ENCODE peak calls at places on chromosomes 12 and 14, in four cellular contexts. D is HepG2, S is GM12878, J is K562. N is an unnamed sample.

GRCh38 chr12:103401421-103401820 is 94.3 kb downstream of the C12orf42 start:
- DNase-seq in S (no peak), J (no peak), D (peak), N (no peak)

GRCh38 chr14:64628940-64629403 is 75.3 kb upstream of the PLEKHG3 start:
- DNase-seq in S (no peak), D (no peak), J (no peak), N (no peak)

GRCh38 chr12:132669166-132669879 is 17.8 kb downstream of the POLE start:
- DNase-seq in J (no peak), S (no peak), D (no peak), N (no peak)

GRCh38 chr14:35406811-35407630 is 2.5 kb upstream of the NFKBIA start:
- DNase-seq in S (no peak), J (peak), D (peak), N (no peak)

GRCh38 chr14:45467023-45467422 is 214.0 kb upstream of the MIS18BP1 start:
- DNase-seq in S (no peak), J (no peak), D (no peak), N (no peak)

GRCh38 chr14:99549684-99550083 is 54.3 kb downstream of the CCDC85C start:
- DNase-seq in S (no peak), J (no peak), D (peak), N (no peak)

GRCh38 chr12:9646794-9647622 is 22.5 kb upstream of the CLEC2D start:
- DNase-seq in J (peak), D (no peak), S (no peak), N (no peak)

GRCh38 chr12:124603143-124603542 is 35.7 kb upstream of the NCOR2 start:
- DNase-seq in D (no peak), S (no peak), J (no peak), N (no peak)

GRCh38 chr12:51507188-51507587 is 82.6 kb downstream of the SLC4A8 start:
- DNase-seq in J (no peak), D (no peak), S (no peak), N (no peak)

GRCh38 chr12:12019881-12020280 is 50.9 kb upstream of the BCL2L14 start:
- DNase-seq in S (no peak), D (no peak), J (no peak), N (no peak)

GRCh38 chr14:28577711-28578131 is 188.9 kb upstream of the FOXG1 start:
- DNase-seq in J (no peak), S (no peak), D (no peak), N (no peak)

GRCh38 chr14:72597834-72598233 is 296.1 kb downstream of the DPF3 start:
- DNase-seq in S (no peak), D (no peak), J (no peak), N (no peak)

GRCh38 chr12:24979286-24979685 is 30.4 kb upstream of the BCAT1 start:
- DNase-seq in D (no peak), J (peak), S (no peak), N (no peak)

GRCh38 chr14:20278414-20278813 is 27.3 kb downstream of the TTC5 start:
- DNase-seq in J (peak), D (no peak), S (no peak), N (no peak)

GRCh38 chr12:28622416-28622815 is 432.2 kb downstream of the CCDC91 start:
- DNase-seq in D (no peak), S (no peak), J (no peak), N (no peak)

GRCh38 chr12:7989827-7990491 is 42.6 kb upstream of the FOXJ2 start:
- DNase-seq in D (no peak), S (no peak), J (peak), N (no peak)

GRCh38 chr12:51972424-51972812 is 20.9 kb downstream of the ACVR1B start:
- DNase-seq in J (no peak), S (no peak), D (no peak), N (no peak)

GRCh38 chr14:91899777-91900176 is 32.4 kb upstream of the TC2N start:
- DNase-seq in D (no peak), S (no peak), J (no peak), N (no peak)

GRCh38 chr14:81351205-81351604 is 48.9 kb downstream of the STON2 start:
- DNase-seq in S (no peak), J (no peak), D (no peak), N (no peak)

GRCh38 chr14:100688598-100689499 is 37.8 kb upstream of the DLK1 start:
- DNase-seq in D (no peak), S (no peak), J (no peak), N (no peak)

GRCh38 chr12:132077322-132078100 is 66.6 kb downstream of the DDX51 start:
- DNase-seq in S (no peak), D (no peak), J (no peak), N (no peak)

GRCh38 chr12:121955258-121956040 is 37.1 kb downstream of the CFAP251 start:
- DNase-seq in D (no peak), S (no peak), J (no peak), N (no peak)

GRCh38 chr12:67182551-67182950 is 86.6 kb upstream of the CAND1 start:
- DNase-seq in S (no peak), J (no peak), D (no peak), N (no peak)

GRCh38 chr14:24355009-24355408 is 13.0 kb upstream of the NFATC4 start:
- DNase-seq in D (no peak), J (no peak), S (no peak), N (no peak)

GRCh38 chr14:24312736-24313507 is 1.6 kb downstream of the LTB4R start:
- DNase-seq in D (no peak), S (no peak), J (no peak), N (no peak)

GRCh38 chr12:2845280-2845679 is 10.4 kb upstream of the NRIP2 start:
- DNase-seq in S (no peak), J (no peak), D (no peak), N (no peak)

GRCh38 chr12:113528606-113529005 is 56.9 kb upstream of the LHX5 start:
- DNase-seq in J (no peak), S (no peak), D (no peak), N (peak)

GRCh38 chr12:121534495-121535148 is 46.2 kb downstream of the KDM2B start:
- DNase-seq in J (no peak), D (no peak), S (no peak), N (peak)

GRCh38 chr12:56522486-56523193 is 1.0 kb downstream of the RBMS2 start:
- DNase-seq in J (peak), D (no peak), S (no peak), N (no peak)

GRCh38 chr12:104958946-104959841 is 1.1 kb upstream of the SLC41A2 start:
- DNase-seq in D (peak), J (peak), S (no peak), N (no peak)

GRCh38 chr14:60971271-60971670 is 9.6 kb downstream of the TRMT5 start:
- DNase-seq in J (no peak), D (no peak), S (no peak), N (no peak)

GRCh38 chr12:40312196-40312595 is 87.4 kb downstream of the LRRK2 start:
- DNase-seq in D (no peak), J (no peak), S (no peak), N (no peak)

GRCh38 chr12:32501835-32502333 is 102.5 kb downstream of the FGD4 start:
- DNase-seq in S (no peak), J (no peak), D (peak), N (peak)

GRCh38 chr12:49413010-49413409 is 45.7 kb downstream of the SPATS2 start:
- DNase-seq in D (no peak), S (no peak), J (peak), N (no peak)

GRCh38 chr12:16076553-16076952 is 165.4 kb downstream of the DERA start:
- DNase-seq in D (peak), S (no peak), J (no peak), N (no peak)

GRCh38 chr14:23141706-23142467 is 22.8 kb upstream of the CEBPE start:
- DNase-seq in S (no peak), D (no peak), J (no peak), N (no peak)

GRCh38 chr12:76764856-76765255 is 941 bp downstream of the ZDHHC17 start:
- DNase-seq in D (peak), S (no peak), J (no peak), N (no peak)

GRCh38 chr14:64506751-64507150 is 2.2 kb downstream of the ZBTB1 start:
- DNase-seq in D (no peak), S (no peak), J (no peak), N (no peak)

GRCh38 chr14:104149617-104150141 is 11.3 kb downstream of the KIF26A start:
- DNase-seq in D (no peak), S (no peak), J (no peak), N (peak)

GRCh38 chr14:104149278-104149595 is 10.8 kb downstream of the KIF26A start:
- DNase-seq in D (no peak), S (no peak), J (no peak), N (no peak)

GRCh38 chr14:104147346-104148125 is 9.1 kb downstream of the KIF26A start:
- DNase-seq in D (no peak), S (no peak), J (no peak), N (no peak)

GRCh38 chr14:104150201-104151027 is 12.0 kb downstream of the KIF26A start:
- DNase-seq in S (no peak), J (no peak), D (no peak), N (peak)

GRCh38 chr14:104148433-104149277 is 10.3 kb downstream of the KIF26A start:
- DNase-seq in S (no peak), J (no peak), D (no peak), N (no peak)
- TF ChIP-seq CBFB in S (no peak), J (no peak), D (no peak), N (no peak)

GRCh38 chr12:91037301-91037700 is 20.5 kb downstream of the KERA start:
- DNase-seq in J (no peak), D (no peak), S (no peak), N (no peak)
- TF ChIP-seq CBFB in J (no peak), D (no peak), S (no peak), N (no peak)

DNA sequence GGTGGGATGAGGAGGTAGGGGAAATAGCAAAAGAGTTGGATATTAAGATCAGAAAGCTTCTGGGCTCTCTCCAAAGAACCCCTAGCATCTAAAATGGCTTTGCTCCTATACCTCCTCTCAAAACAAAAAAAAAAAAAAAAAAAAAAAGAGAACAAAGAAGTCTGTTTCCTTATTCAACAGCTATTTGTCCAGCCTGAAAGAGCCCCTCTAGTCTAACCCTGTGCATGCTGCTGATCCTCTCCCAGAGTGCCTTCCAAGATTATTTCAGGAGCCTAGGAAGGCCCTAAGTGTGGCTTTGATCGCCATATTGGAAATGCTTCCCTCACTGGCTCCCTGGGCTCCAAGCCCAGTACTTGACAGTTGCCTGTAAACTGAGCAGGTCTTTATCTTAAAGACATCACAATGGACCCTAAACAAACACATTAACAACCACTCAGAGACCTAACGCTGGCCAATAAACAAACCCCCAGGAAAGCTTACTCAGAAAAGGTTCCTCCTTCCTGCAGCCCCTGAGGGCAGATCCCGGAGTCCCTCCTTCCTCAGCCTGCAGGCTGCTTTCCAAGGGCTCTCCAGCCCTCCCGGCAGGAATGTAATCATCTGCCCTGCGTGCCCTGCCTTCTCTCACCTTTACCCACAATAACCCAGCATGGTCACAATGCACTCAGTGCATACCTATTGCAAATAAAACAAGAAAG is 17.4 kb upstream of the COL2A1 start:
- DNase-seq in J (no peak), D (no peak), S (no peak), N (peak)
- TF ChIP-seq CBFB in J (no peak), D (no peak), S (no peak), N (no peak)

GRCh38 chr14:65849558-65849957 is 437.0 kb downstream of the FUT8 start:
- DNase-seq in J (no peak), D (no peak), S (no peak), N (no peak)
- TF ChIP-seq CBFB in J (no peak), D (no peak), S (no peak), N (no peak)

GRCh38 chr14:88007608-88008007 is 2.7 kb downstream of the GPR65 start:
- DNase-seq in J (no peak), S (no peak), D (no peak), N (no peak)

GRCh38 chr14:88005978-88006851 is 1.3 kb downstream of the GPR65 start:
- DNase-seq in J (no peak), D (no peak), S (peak), N (no peak)

GRCh38 chr14:88004637-88005036 is 298 bp upstream of the GPR65 start:
- DNase-seq in S (no peak), D (no peak), J (no peak), N (no peak)

GRCh38 chr14:88002421-88002820 is 2.5 kb upstream of the GPR65 start:
- DNase-seq in S (no peak), D (no peak), J (no peak), N (no peak)

DNA sequence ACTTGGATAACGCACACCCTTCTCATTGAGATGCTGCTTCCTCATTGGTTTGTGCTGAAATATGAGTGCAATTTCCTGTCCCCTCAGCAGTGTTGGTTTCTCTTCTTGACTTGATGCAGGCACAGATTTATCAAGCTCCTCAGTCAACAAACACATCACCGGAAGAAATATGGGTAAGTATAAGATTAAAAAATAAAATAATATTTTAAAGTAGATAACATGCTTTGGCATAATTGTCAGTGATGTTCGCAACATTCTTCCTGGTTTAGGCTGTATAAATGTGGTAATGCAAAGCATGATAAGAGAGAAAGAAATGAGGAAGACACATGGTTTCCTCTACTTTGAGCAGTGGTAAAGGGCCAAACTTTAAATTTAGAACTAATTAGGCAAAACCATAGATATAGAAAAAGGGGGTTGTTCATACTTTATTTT is at the start of gene GPR65:
- DNase-seq in J (no peak), S (peak), D (no peak), N (no peak)
- TF ChIP-seq CBFB in J (no peak), S (peak), D (no peak), N (no peak)

GRCh38 chr12:41923351-41923750 is 221.3 kb downstream of the GXYLT1 start:
- DNase-seq in D (no peak), S (no peak), J (no peak), N (no peak)
- TF ChIP-seq CBFB in D (no peak), S (no peak), J (no peak), N (no peak)

GRCh38 chr12:54634795-54635194 is at the start of gene LACRT:
- DNase-seq in D (no peak), S (no peak), J (no peak), N (no peak)
- TF ChIP-seq CBFB in D (no peak), S (no peak), J (no peak), N (no peak)

GRCh38 chr14:32313977-32314376 is 15.1 kb upstream of the AKAP6 start:
- DNase-seq in S (no peak), D (no peak), J (no peak), N (no peak)
- TF ChIP-seq CBFB in S (no peak), D (no peak), J (no peak), N (no peak)

DNA sequence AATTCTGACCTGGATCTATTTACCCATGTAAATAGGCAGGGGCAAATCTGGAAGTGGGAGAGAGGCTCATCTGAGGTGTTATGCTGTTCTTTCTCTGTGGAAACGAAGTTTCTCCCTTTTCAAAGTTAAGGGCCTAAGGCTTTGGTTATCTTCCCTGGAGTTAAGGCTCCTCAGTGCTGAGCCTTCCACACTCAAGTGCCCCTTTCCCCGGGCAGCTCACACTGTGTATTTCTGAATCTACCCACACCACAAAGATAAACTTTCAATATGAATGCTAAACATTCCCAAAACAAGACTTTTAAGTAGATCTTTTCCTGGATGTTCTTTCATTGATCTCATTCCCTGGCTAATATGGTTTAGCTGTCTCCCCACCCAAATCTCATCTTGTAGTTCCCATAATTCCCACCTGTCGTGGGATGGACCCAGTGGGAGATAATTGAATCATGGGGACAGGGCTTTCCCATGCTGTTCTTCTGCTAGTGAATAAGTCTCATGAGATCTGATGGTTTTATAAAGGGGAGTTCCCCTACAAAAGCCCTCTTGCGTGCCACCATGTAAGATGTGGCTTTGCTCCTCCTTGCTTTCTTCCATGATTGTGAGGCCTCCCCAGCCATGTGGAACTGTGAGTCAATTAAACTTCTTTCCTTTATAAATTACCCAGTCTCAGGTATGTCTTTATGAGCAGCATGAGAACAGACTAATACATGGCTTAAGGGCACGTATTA is 251.1 kb downstream of the NAV3 start:
- DNase-seq in D (no peak), J (no peak), S (no peak), N (no peak)
- TF ChIP-seq CBFB in D (no peak), J (no peak), S (no peak), N (no peak)

DNA sequence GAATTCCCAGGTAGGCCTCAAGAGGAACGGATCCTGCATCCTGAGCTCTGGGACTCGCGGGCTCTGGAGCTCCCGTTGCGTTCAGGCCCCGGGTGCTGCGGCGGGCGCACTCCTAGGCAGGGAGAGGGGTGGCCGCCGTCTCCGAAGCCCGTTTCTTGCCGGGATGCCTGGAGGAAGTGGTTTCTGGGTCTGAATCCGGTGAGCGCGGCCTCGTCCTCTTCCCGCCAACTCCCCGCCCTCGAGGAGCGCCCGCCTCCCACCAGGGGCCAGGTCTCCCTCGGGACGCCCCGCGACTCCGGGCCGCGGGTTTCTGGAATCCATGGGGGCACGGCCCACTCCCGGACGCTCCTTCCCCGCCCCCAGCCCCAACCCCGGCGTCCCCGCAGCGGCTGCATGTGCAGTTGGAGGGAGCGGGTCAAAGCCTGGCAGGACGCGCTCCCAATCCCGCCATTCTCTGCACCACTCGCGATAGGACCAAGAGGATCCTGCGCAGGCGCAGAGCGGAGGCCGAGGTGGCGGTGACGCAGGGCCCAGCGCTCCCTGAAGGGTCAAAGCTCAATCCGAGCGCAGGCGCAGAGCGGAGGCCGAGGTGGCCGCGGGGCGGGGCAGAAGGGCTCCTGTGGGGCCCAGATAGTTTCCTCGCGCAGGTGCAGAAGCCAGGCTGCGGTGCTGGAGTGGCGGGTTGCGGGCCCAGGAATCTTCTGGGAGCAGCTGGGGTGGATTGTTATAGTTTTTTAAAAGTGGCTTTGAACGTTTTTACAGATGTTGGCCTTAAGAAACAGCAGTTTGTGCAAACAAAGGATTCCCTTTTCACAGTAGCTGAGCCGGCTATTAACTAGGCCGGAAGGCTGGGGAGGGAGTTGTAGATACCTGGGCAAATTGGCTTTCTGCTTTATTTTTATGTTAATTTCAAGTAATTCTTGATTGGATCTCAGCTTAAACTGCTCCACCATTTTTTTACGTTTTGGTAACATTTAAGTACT is 796.4 kb downstream of the AACS start:
- DNase-seq in S (no peak), D (no peak), J (peak), N (no peak)
- TF ChIP-seq CBFB in S (no peak), D (no peak), J (no peak), N (no peak)

N was measured in WTC11.